ENCODE peak calls at places on chromosomes 13 and 19, in five cellular contexts. One of them, this sample, is unnamed. For H3K27me3, the result is how much of the 10 kb centered on the place peaks cover.

GRCh38 chr13:33236021-33236420 is 49.5 kb downstream of the STARD13 start:
- DNase-seq in heart right ventricle: no peak
- DNase-seq in DND-41: no peak
- DNase-seq in lower lobe of right lung: no peak
- DNase-seq in endothelial cell of umbilical vein: peak
- DNase-seq in this sample: peak

GRCh38 chr13:98416408-98416807 is 160.5 kb downstream of the STK24 start:
- DNase-seq in heart right ventricle: no peak
- DNase-seq in endothelial cell of umbilical vein: no peak
- DNase-seq in DND-41: no peak
- DNase-seq in lower lobe of right lung: peak
- DNase-seq in this sample: no peak

GRCh38 chr13:79307866-79308298 is 98.2 kb downstream of the RBM26 start:
- DNase-seq in lower lobe of right lung: no peak
- DNase-seq in endothelial cell of umbilical vein: no peak
- DNase-seq in DND-41: peak
- DNase-seq in heart right ventricle: no peak
- DNase-seq in this sample: peak

GRCh38 chr19:31451686-31452325 is 102.6 kb upstream of the TSHZ3 start:
- DNase-seq in DND-41: no peak
- DNase-seq in endothelial cell of umbilical vein: no peak
- DNase-seq in lower lobe of right lung: no peak
- DNase-seq in heart right ventricle: no peak
- DNase-seq in this sample: no peak

GRCh38 chr19:10390652-10391286 is 10.4 kb upstream of the TYK2 start:
- DNase-seq in lower lobe of right lung: peak
- DNase-seq in endothelial cell of umbilical vein: peak
- DNase-seq in heart right ventricle: peak
- DNase-seq in DND-41: peak
- DNase-seq in this sample: peak

GRCh38 chr13:33281951-33282595 is 3.5 kb downstream of the STARD13 start:
- DNase-seq in DND-41: no peak
- DNase-seq in endothelial cell of umbilical vein: peak
- DNase-seq in heart right ventricle: no peak
- DNase-seq in lower lobe of right lung: no peak
- DNase-seq in this sample: no peak

GRCh38 chr19:34220472-34221063 is 33.8 kb upstream of the GARRE1 start:
- DNase-seq in endothelial cell of umbilical vein: peak
- DNase-seq in DND-41: peak
- DNase-seq in lower lobe of right lung: no peak
- DNase-seq in heart right ventricle: peak
- DNase-seq in this sample: peak

GRCh38 chr19:2500861-2501260 is 24.9 kb downstream of the GADD45B start:
- DNase-seq in DND-41: no peak
- DNase-seq in lower lobe of right lung: no peak
- DNase-seq in heart right ventricle: no peak
- DNase-seq in endothelial cell of umbilical vein: no peak
- DNase-seq in this sample: no peak

GRCh38 chr19:6475321-6476108 is 6.1 kb downstream of the DENND1C start:
- DNase-seq in lower lobe of right lung: no peak
- DNase-seq in DND-41: no peak
- DNase-seq in endothelial cell of umbilical vein: no peak
- DNase-seq in heart right ventricle: no peak
- DNase-seq in this sample: no peak

GRCh38 chr13:100721885-100722512 is 47.4 kb upstream of the TMTC4 start:
- DNase-seq in heart right ventricle: peak
- DNase-seq in lower lobe of right lung: no peak
- DNase-seq in DND-41: peak
- DNase-seq in endothelial cell of umbilical vein: peak
- DNase-seq in this sample: peak

GRCh38 chr13:49436890-49437289 is 7.0 kb downstream of the CAB39L start:
- DNase-seq in lower lobe of right lung: no peak
- DNase-seq in endothelial cell of umbilical vein: no peak
- DNase-seq in DND-41: no peak
- DNase-seq in heart right ventricle: no peak
- DNase-seq in this sample: peak

GRCh38 chr13:72839831-72840426 is 58.0 kb downstream of the PIBF1 start:
- DNase-seq in DND-41: peak
- DNase-seq in endothelial cell of umbilical vein: peak
- DNase-seq in lower lobe of right lung: no peak
- DNase-seq in heart right ventricle: no peak
- DNase-seq in this sample: peak

GRCh38 chr13:39913928-39914327 is 258.5 kb downstream of the COG6 start:
- DNase-seq in heart right ventricle: no peak
- DNase-seq in endothelial cell of umbilical vein: peak
- DNase-seq in lower lobe of right lung: no peak
- DNase-seq in DND-41: no peak
- DNase-seq in this sample: peak

GRCh38 chr13:103062079-103062478 is 4.1 kb downstream of the SLC10A2 start:
- DNase-seq in endothelial cell of umbilical vein: no peak
- DNase-seq in heart right ventricle: no peak
- DNase-seq in DND-41: no peak
- DNase-seq in lower lobe of right lung: no peak
- DNase-seq in this sample: no peak

GRCh38 chr13:74036373-74036772 is 97.8 kb downstream of the KLF12 start:
- DNase-seq in DND-41: no peak
- DNase-seq in heart right ventricle: no peak
- DNase-seq in endothelial cell of umbilical vein: no peak
- DNase-seq in lower lobe of right lung: no peak
- DNase-seq in this sample: no peak

GRCh38 chr13:30141773-30142501 is 165.4 kb downstream of the KATNAL1 start:
- DNase-seq in DND-41: no peak
- DNase-seq in lower lobe of right lung: no peak
- DNase-seq in endothelial cell of umbilical vein: no peak
- DNase-seq in heart right ventricle: no peak
- DNase-seq in this sample: no peak

GRCh38 chr19:40502647-40503046 is 35.8 kb downstream of the SPTBN4 start:
- DNase-seq in heart right ventricle: no peak
- DNase-seq in endothelial cell of umbilical vein: no peak
- DNase-seq in lower lobe of right lung: no peak
- DNase-seq in DND-41: no peak
- DNase-seq in this sample: no peak

GRCh38 chr19:48551437-48552302 is at the start of gene SULT2B1:
- DNase-seq in DND-41: no peak
- DNase-seq in lower lobe of right lung: peak
- DNase-seq in endothelial cell of umbilical vein: no peak
- DNase-seq in heart right ventricle: no peak
- DNase-seq in this sample: no peak

GRCh38 chr13:113759525-113760137 is 605 bp downstream of the TMEM255B start:
- DNase-seq in lower lobe of right lung: no peak
- DNase-seq in endothelial cell of umbilical vein: peak
- DNase-seq in DND-41: no peak
- DNase-seq in heart right ventricle: peak
- DNase-seq in this sample: peak

DNA sequence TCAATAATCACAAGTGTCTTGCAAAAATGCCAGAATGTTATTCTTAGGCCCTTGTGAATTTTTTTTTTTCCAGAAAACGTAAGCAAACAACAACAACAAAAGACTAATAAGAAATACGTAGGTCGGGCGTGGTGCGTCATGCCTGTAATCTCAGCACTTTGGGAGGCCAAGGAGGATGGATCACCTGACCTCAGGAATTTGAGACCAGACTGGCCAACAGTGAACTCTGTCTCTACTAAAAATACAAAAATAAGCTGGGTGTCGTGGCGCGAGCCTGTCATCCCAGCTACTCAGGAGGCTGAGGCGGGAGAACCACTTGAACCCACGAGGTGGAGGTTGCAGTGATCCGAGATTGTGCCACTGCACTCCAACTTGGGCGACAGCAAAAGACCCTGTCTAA is 20.9 kb downstream of the TSC22D1 start:
- DNase-seq in lower lobe of right lung: no peak
- DNase-seq in DND-41: no peak
- DNase-seq in heart right ventricle: no peak
- DNase-seq in endothelial cell of umbilical vein: no peak
- DNase-seq in this sample: no peak
- H3K27ac ChIP-seq in lower lobe of right lung: no peak
- H3K27ac ChIP-seq in DND-41: no peak
- H3K27ac ChIP-seq in heart right ventricle: no peak
- H3K27ac ChIP-seq in endothelial cell of umbilical vein: no peak
- H3K27ac ChIP-seq in this sample: no peak

GRCh38 chr13:52395704-52396103 is 10.3 kb downstream of the THSD1 start:
- DNase-seq in heart right ventricle: no peak
- DNase-seq in DND-41: no peak
- DNase-seq in endothelial cell of umbilical vein: no peak
- DNase-seq in lower lobe of right lung: no peak
- DNase-seq in this sample: no peak

GRCh38 chr13:52399708-52400107 is 6.3 kb downstream of the THSD1 start:
- DNase-seq in lower lobe of right lung: no peak
- DNase-seq in endothelial cell of umbilical vein: peak
- DNase-seq in heart right ventricle: no peak
- DNase-seq in DND-41: no peak
- DNase-seq in this sample: peak

GRCh38 chr13:52399037-52399436 is 6.9 kb downstream of the THSD1 start:
- DNase-seq in heart right ventricle: no peak
- DNase-seq in endothelial cell of umbilical vein: no peak
- DNase-seq in DND-41: no peak
- DNase-seq in lower lobe of right lung: no peak
- DNase-seq in this sample: no peak

DNA sequence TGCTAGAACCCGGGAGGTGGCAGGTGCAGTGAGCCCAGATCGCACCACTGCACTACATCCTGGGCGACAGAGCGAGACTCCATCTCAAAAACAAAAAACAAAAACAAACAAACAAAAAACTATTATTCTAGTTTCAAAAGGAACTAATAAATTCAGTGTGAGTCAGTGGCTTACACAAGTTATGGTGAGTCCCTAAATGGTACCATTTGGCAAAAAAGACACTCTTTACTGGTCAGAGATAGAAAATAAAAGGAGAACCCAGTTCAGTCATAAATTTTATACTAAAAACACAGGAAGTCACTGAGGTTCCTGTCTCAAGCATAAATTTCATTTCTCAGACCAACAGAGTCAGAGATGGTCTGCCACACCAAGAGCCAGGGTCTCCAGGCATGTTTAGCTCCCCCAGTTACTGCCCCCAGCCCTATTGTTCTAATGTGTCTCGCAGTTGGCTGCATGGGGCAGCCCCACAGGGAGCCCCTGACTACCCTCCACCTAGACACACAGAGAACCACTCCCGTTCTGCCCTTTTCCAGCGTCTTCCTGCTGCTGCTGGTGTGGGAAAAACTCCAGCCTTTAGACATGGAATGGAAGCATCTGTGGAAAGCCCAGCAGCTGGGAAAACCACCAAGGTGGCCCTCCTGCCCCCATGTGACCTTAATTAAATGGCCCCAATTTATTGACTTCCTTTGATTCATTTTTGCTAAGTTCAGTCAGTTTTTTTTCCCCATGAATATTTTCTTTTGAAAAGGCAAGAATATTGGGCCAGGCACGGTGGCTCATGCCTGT is 12.2 kb downstream of the THSD1 start:
- DNase-seq in endothelial cell of umbilical vein: peak
- DNase-seq in heart right ventricle: no peak
- DNase-seq in lower lobe of right lung: no peak
- DNase-seq in DND-41: no peak
- DNase-seq in this sample: no peak
- H3K27me3 ChIP-seq in endothelial cell of umbilical vein: under half
- H3K27me3 ChIP-seq in heart right ventricle: under half
- H3K27me3 ChIP-seq in lower lobe of right lung: under half
- H3K27me3 ChIP-seq in DND-41: under half
- H3K27me3 ChIP-seq in this sample: under half

GRCh38 chr19:52172347-52172746 is 926 bp upstream of the ZNF836 start:
- DNase-seq in endothelial cell of umbilical vein: no peak
- DNase-seq in lower lobe of right lung: no peak
- DNase-seq in heart right ventricle: no peak
- DNase-seq in DND-41: no peak
- DNase-seq in this sample: no peak
- H3K4me3 ChIP-seq in endothelial cell of umbilical vein: no peak
- H3K4me3 ChIP-seq in lower lobe of right lung: no peak
- H3K4me3 ChIP-seq in heart right ventricle: no peak
- H3K4me3 ChIP-seq in DND-41: peak
- H3K4me3 ChIP-seq in this sample: no peak

DNA sequence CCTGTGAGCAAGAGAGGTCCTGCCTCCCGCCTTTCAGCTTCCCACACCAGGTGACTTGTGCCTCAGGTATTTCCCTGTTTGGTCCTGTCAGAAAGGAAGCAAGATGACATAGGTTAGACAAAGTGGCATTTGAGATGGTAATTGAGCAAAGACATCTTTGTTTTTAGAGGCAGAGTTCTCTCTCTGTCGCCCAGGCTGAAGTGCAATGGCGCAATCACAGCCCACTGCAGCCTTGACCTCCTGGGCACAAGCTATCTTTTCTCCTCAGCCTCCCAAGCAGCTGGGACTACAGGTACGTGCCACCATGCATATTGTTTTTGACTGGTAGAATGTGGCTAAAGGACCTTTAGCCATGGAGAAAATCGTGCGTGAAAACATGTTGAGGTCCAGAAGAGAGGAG is 339.1 kb downstream of the FGF9 start:
- DNase-seq in lower lobe of right lung: no peak
- DNase-seq in DND-41: no peak
- DNase-seq in endothelial cell of umbilical vein: no peak
- DNase-seq in heart right ventricle: no peak
- DNase-seq in this sample: no peak
- H3K27ac ChIP-seq in lower lobe of right lung: no peak
- H3K27ac ChIP-seq in DND-41: no peak
- H3K27ac ChIP-seq in endothelial cell of umbilical vein: no peak
- H3K27ac ChIP-seq in heart right ventricle: peak
- H3K27ac ChIP-seq in this sample: no peak

DNA sequence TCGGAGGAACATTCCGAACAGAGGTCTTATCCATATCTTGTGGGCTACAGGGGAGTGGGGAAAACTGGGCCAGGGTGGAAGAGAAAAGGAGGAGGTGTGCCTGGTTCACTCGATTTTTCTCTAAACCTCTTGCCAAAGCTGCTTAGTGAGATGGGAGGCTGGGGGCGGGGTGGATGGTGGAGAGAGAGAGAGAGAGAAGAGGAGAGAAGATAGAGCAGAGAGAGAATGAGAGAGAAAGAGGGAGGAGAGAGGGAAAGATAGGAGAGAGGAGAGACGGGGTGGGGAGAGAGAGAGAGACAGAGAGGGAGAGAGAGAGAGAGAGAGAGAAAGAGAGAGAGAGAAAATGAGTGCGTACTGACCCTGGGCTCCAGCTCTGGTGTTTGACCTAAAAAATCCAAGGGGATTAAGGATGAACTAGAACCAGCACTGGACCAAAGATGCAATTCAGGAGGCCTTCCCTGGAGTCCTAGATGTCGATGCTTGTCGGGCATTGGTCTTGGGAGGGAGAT is 14.1 kb downstream of the NOVA2 start:
- DNase-seq in endothelial cell of umbilical vein: no peak
- DNase-seq in DND-41: no peak
- DNase-seq in heart right ventricle: no peak
- DNase-seq in lower lobe of right lung: no peak
- DNase-seq in this sample: no peak
- H3K27me3 ChIP-seq in endothelial cell of umbilical vein: under half
- H3K27me3 ChIP-seq in DND-41: under half
- H3K27me3 ChIP-seq in heart right ventricle: under half
- H3K27me3 ChIP-seq in lower lobe of right lung: under half
- H3K27me3 ChIP-seq in this sample: under half

This sample was measured in cardiac muscle cell.